ENCODE peak calls at places on chromosomes 11 and 22, in seven cellular contexts. K is A673, Z is H1, T is PC-9, X is GM23248, A is endothelial cell of umbilical vein, R is PC-3. E is an unnamed sample.

GRCh38 chr11:34342008-34342533 is 15.7 kb downstream of the ABTB2 start:
- DNase-seq in K (no peak), Z (no peak), T (no peak), X (peak), A (no peak), R (no peak), E (peak)

GRCh38 chr11:45722144-45722543 is 56.7 kb upstream of the CHST1 start:
- DNase-seq in K (no peak), Z (peak), T (no peak), X (no peak), A (no peak), R (no peak), E (no peak)

GRCh38 chr22:46878549-46878948 is 116.1 kb downstream of the TBC1D22A start:
- DNase-seq in K (no peak), Z (no peak), T (no peak), X (no peak), A (no peak), R (no peak), E (no peak)

GRCh38 chr22:40120783-40121182 is 56.9 kb upstream of the TNRC6B start:
- DNase-seq in K (no peak), Z (no peak), T (no peak), X (peak), A (peak), R (no peak), E (no peak)

GRCh38 chr11:12469451-12469850 is 92.1 kb downstream of the PARVA start:
- DNase-seq in K (no peak), Z (no peak), T (no peak), X (peak), A (peak), R (no peak), E (peak)

GRCh38 chr22:37741312-37741795 is 44.5 kb downstream of the TRIOBP start:
- DNase-seq in K (peak), Z (no peak), T (no peak), X (peak), A (no peak), R (peak), E (peak)

GRCh38 chr11:108906329-108906728 is 241.5 kb downstream of the DDX10 start:
- DNase-seq in K (peak), Z (no peak), T (no peak), X (peak), A (peak), R (peak), E (no peak)

GRCh38 chr22:50253046-50253580 is 2.0 kb upstream of the HDAC10 start:
- DNase-seq in K (no peak), Z (no peak), T (no peak), X (no peak), A (no peak), R (no peak), E (no peak)

GRCh38 chr11:786235-787083 is 3.4 kb downstream of the CEND1 start:
- DNase-seq in K (no peak), Z (no peak), T (no peak), X (no peak), A (no peak), R (no peak), E (no peak)

GRCh38 chr11:77457340-77457739 is 16.6 kb downstream of the PAK1 start:
- DNase-seq in K (no peak), Z (no peak), T (no peak), X (no peak), A (no peak), R (no peak), E (no peak)

GRCh38 chr11:47886096-47886495 is 37.9 kb upstream of the NUP160 start:
- DNase-seq in K (no peak), Z (no peak), T (peak), X (peak), A (peak), R (no peak), E (peak)

GRCh38 chr22:44580176-44580575 is 82.1 kb upstream of the RTL6 start:
- DNase-seq in K (no peak), Z (no peak), T (no peak), X (no peak), A (no peak), R (no peak), E (no peak)

GRCh38 chr11:78860720-78861422 is 286.2 kb upstream of the NARS2 start:
- DNase-seq in K (peak), Z (no peak), T (no peak), X (peak), A (peak), R (peak), E (peak)

GRCh38 chr11:26227311-26227710 is 104.6 kb upstream of the ANO3 start:
- DNase-seq in K (peak), Z (no peak), T (no peak), X (peak), A (peak), R (peak), E (peak)

GRCh38 chr11:69463181-69463891 is 18.1 kb upstream of the LINC01488 start:
- DNase-seq in K (no peak), Z (no peak), T (no peak), X (peak), A (no peak), R (no peak), E (peak)

GRCh38 chr11:79244175-79244804 is 196.5 kb downstream of the TENM4 start:
- DNase-seq in K (no peak), Z (no peak), T (no peak), X (peak), A (no peak), R (peak), E (peak)

GRCh38 chr22:17954200-17954859 is 70.0 kb downstream of the MICAL3 start:
- DNase-seq in K (no peak), Z (no peak), T (no peak), X (no peak), A (no peak), R (no peak), E (no peak)

GRCh38 chr11:115266066-115266465 is 238.1 kb downstream of the CADM1 start:
- DNase-seq in K (no peak), Z (no peak), T (no peak), X (no peak), A (no peak), R (no peak), E (no peak)

GRCh38 chr11:77346906-77347603 is 45.6 kb upstream of the GDPD4 start:
- DNase-seq in K (peak), Z (no peak), T (no peak), X (peak), A (no peak), R (no peak), E (no peak)

GRCh38 chr11:62336949-62337681 is at the start of gene ASRGL1:
- DNase-seq in K (peak), Z (peak), T (peak), X (peak), A (peak), R (peak), E (peak)

GRCh38 chr22:41943661-41944209 is 3.2 kb downstream of the CENPM start:
- DNase-seq in K (no peak), Z (no peak), T (no peak), X (peak), A (peak), R (peak), E (no peak)

GRCh38 chr11:44010789-44011251 is 37.0 kb upstream of the ACCSL start:
- DNase-seq in K (no peak), Z (no peak), T (no peak), X (peak), A (no peak), R (no peak), E (no peak)

GRCh38 chr11:124776865-124777645 is 15.0 kb upstream of the ESAM start:
- DNase-seq in K (no peak), Z (no peak), T (no peak), X (no peak), A (no peak), R (no peak), E (no peak)

DNA sequence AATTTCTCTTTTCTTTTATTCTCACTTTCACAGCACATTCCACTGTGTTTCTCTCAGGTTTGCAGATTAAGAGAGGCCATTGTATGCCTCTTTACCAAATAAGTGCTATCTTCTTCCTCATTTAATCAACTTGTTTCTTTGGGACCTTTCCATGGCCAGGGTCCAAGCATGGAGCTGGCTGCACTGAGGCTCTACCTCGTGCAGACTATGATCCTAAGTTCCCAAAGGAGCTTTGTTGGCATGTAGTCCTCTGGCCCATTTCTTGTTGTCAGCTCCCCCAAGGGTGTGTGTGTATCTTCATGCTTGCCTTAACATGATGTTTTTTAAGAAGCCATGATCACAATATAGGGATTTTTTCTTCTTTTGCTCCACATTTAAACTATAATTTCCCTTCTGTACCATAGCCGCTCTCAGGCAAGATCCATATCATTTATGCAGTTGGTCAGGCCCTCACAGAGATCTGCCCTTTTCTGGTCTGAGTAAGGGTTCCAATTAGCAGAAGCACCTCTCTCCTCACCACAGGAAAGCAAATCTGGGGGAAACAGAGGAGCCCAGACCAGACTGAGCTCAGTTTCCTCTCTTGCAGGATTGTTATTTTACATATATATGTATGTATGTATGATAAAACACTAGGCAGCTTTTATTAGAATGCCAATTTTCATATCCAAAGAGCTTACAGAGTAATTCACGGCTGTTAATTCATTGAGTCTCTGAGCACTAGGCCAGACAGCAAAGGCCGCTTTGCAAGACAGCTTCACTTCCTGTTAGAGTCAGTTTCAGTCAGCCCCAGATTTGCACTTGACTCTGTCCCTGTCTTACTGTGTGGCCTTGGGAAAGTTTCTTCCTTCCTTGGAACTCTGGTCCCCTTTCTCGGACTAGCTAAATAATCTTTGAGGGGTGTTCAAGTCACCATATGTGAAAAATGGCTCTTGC is 34.3 kb downstream of the CYB5R2 start:
- DNase-seq in K (no peak), Z (no peak), T (no peak), X (no peak), A (no peak), R (no peak), E (no peak)
- TF ChIP-seq EZH2 in K (no peak), Z (no peak), T (no peak), X (no peak), A (no peak), R (no peak), E (no peak)

DNA sequence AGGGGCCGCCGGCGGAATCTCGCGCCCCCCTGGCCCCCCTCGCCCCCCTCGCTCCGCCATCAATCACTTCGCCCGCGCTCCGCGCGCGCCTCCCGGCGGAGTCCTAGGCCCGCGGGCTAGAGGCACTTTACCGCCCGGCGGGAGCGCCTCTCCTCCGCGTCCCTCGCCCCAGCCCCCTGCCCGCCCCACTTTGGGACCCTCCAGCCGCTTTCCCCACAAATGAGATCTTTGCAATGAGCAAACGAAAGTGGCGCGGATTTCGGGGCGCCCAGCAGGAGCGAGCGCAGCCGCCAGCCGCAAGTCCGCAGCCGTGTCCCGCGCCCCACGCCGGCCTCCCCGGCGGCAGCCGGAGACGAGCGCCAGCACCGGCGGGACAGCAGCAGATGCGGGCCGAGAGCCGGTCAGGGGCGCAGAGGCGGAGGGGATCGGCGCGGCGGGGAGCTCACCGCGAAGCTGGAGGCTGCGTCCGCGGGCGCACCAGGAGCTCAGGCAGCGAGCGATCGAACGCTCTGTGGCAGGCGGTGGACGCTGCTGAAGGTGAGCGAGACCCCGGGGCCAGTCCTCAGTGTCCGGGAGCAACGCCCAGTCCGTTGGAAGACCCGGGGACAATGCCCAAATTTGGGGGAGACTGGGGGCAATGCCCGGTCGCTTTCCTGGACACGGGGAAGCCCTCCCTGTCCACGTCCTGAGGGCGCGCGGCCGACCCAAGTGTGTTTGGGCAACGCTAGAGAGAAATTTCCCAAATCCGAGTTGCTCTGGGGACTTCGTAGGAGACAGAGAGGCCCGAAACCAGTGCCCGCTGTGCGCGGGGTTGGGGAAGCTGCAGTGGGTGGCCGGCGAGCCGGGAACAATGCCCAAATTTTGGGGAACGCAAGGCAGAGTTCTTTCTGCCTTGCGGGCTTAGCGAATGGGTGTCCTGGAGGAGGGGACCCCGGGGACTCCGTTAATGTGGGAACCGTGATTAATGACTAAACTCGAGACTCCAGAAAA is 1.5 kb upstream of the IGF2 start:
- DNase-seq in K (no peak), Z (no peak), T (no peak), X (no peak), A (no peak), R (no peak), E (peak)
- TF ChIP-seq EZH2 in K (peak), Z (peak), T (no peak), X (no peak), A (peak), R (no peak), E (peak)

GRCh38 chr11:64290894-64291745 is at the start of gene KCNK4:
- DNase-seq in K (no peak), Z (no peak), T (no peak), X (no peak), A (no peak), R (no peak), E (no peak)

GRCh38 chr11:64290352-64290751 is 750 bp upstream of the KCNK4 start:
- DNase-seq in K (no peak), Z (no peak), T (no peak), X (no peak), A (no peak), R (no peak), E (no peak)

GRCh38 chr11:64291746-64292457 is 800 bp downstream of the KCNK4 start:
- DNase-seq in K (no peak), Z (no peak), T (no peak), X (peak), A (no peak), R (no peak), E (no peak)

GRCh38 chr11:64294665-64295289 is 3.7 kb downstream of the KCNK4 start:
- DNase-seq in K (no peak), Z (no peak), T (no peak), X (peak), A (no peak), R (no peak), E (no peak)

GRCh38 chr11:64292458-64293254 is 1.6 kb downstream of the KCNK4 start:
- DNase-seq in K (no peak), Z (no peak), T (no peak), X (no peak), A (no peak), R (no peak), E (no peak)
- TF ChIP-seq EZH2 in K (no peak), Z (peak), T (no peak), X (peak), A (peak), R (no peak), E (no peak)

GRCh38 chr22:48182896-48183805 is 1420.7 kb downstream of the TBC1D22A start:
- DNase-seq in K (no peak), Z (no peak), T (no peak), X (no peak), A (no peak), R (no peak), E (no peak)
- TF ChIP-seq EZH2 in K (no peak), Z (no peak), T (no peak), X (no peak), A (no peak), R (no peak), E (no peak)

GRCh38 chr11:19345519-19345847 is 104.7 kb upstream of the E2F8 start:
- DNase-seq in K (peak), Z (no peak), T (no peak), X (peak), A (no peak), R (no peak), E (no peak)
- TF ChIP-seq EZH2 in K (no peak), Z (no peak), T (no peak), X (peak), A (no peak), R (no peak), E (peak)